ENCODE peak calls at places on chromosome 11, in ten cellular contexts. E is CD4-positive, alpha-beta T cell; A is DMS153; J is activated T-cell treated with anti-CD3 and anti-CD28 coated beads, Interleukin-2, amount 50 U/mL, for 24 hours; I is GM12865; W is vagina; M is amygdala; G is AG10803; U is activated CD8-positive, alpha-beta memory T cell treated with anti-CD3 and anti-CD28 coated beads, Interleukin-2, amount 50 U/mL, for 4 hours; V is GM23248. N is an unnamed sample.
A peak's percentile ranks its signal among the peaks of the same experiment; 100 is the strongest.

GRCh38 chr11:95337175-95337957 is 106.4 kb upstream of the SESN3 start:
- DNase-seq in E (no peak), A (peak; percentile 26), J (peak; percentile 64), I (peak; percentile 86), W (no peak), M (peak; percentile 27), G (peak; percentile 76), U (no peak), V (peak; percentile 70), N (peak; percentile 9)

GRCh38 chr11:86360775-86361395 is 13.8 kb upstream of the CCDC81 start:
- DNase-seq in E (no peak), A (no peak), J (no peak), I (no peak), W (no peak), M (no peak), G (peak; percentile 61), U (no peak), V (peak; percentile 69), N (no peak)

GRCh38 chr11:66316849-66317251 is at the start of gene CD248:
- DNase-seq in E (no peak), A (no peak), J (peak; percentile 56), I (no peak), W (no peak), M (no peak), G (peak; percentile 84), U (no peak), V (peak; percentile 81), N (no peak)

GRCh38 chr11:117281159-117281558 is 10.0 kb upstream of the BACE1-AS start:
- DNase-seq in E (no peak), A (no peak), J (no peak), I (no peak), W (no peak), M (no peak), G (peak; percentile 97), U (no peak), V (peak; percentile 96), N (no peak)

GRCh38 chr11:36037031-36037430 is 93.2 kb downstream of the LDLRAD3 start:
- DNase-seq in E (no peak), A (no peak), J (no peak), I (no peak), W (no peak), M (no peak), G (peak; percentile 47), U (no peak), V (peak; percentile 47), N (no peak)

GRCh38 chr11:67373916-67374570 is 645 bp upstream of the CLCF1 start:
- DNase-seq in E (no peak), A (peak; percentile 20), J (peak; percentile 60), I (peak; percentile 60), W (no peak), M (no peak), G (peak; percentile 99), U (peak; percentile 45), V (peak; percentile 99), N (no peak)

GRCh38 chr11:17813391-17814059 is 78.9 kb downstream of the KCNC1 start:
- DNase-seq in E (no peak), A (peak; percentile 0), J (no peak), I (no peak), W (no peak), M (no peak), G (peak; percentile 42), U (no peak), V (no peak), N (no peak)

GRCh38 chr11:71971676-71972075 is 27.0 kb upstream of the IL18BP start:
- DNase-seq in E (no peak), A (no peak), J (no peak), I (no peak), W (no peak), M (no peak), G (no peak), U (no peak), V (no peak), N (no peak)

GRCh38 chr11:47440054-47440476 is 8.9 kb downstream of the RAPSN start:
- DNase-seq in E (no peak), A (no peak), J (no peak), I (no peak), W (no peak), M (no peak), G (no peak), U (no peak), V (no peak), N (no peak)